ENCODE peak calls at places on chromosomes 5 and 9, in seven cellular contexts. D is HepG2, R is foreskin fibroblast, L is heart left ventricle, J is LNCaP clone FGC, E is right cardiac atrium, V is fibroblast of pulmonary artery. G is an unnamed sample.

GRCh38 chr9:113542741-113543140 is 79.2 kb downstream of the RGS3 start:
- DNase-seq in D (no peak), R (no peak), L (peak; percentile 32), J (no peak), E (no peak), V (no peak), G (no peak)

GRCh38 chr9:20906326-20906725 is 125.1 kb downstream of the HACD4 start:
- DNase-seq in D (no peak), R (peak; percentile 9), L (no peak), J (no peak), E (no peak), V (no peak), G (no peak)

GRCh38 chr9:22452415-22453010 is 5.9 kb downstream of the DMRTA1 start:
- DNase-seq in D (peak; percentile 17), R (peak; percentile 7), L (no peak), J (no peak), E (peak; percentile 54), V (peak; percentile 61), G (peak; percentile 42)

GRCh38 chr5:5270958-5271605 is 131.0 kb downstream of the ADAMTS16 start:
- DNase-seq in D (peak; percentile 6), R (peak; percentile 57), L (peak; percentile 36), J (no peak), E (peak; percentile 75), V (peak; percentile 78), G (peak; percentile 90)

GRCh38 chr5:37208883-37209808 is 40.0 kb downstream of the CPLANE1 start:
- DNase-seq in D (no peak), R (peak; percentile 15), L (peak; percentile 23), J (no peak), E (peak; percentile 67), V (peak; percentile 29), G (no peak)

GRCh38 chr9:6667633-6668280 is 22.2 kb upstream of the GLDC start:
- DNase-seq in D (no peak), R (peak; percentile 12), L (no peak), J (no peak), E (no peak), V (peak; percentile 50), G (peak; percentile 47)

GRCh38 chr9:967851-968641 is 8.4 kb upstream of the DMRT3 start:
- DNase-seq in D (no peak), R (no peak), L (no peak), J (no peak), E (no peak), V (no peak), G (no peak)

GRCh38 chr9:126517751-126518261 is 95.9 kb upstream of the LMX1B start:
- DNase-seq in D (no peak), R (no peak), L (no peak), J (no peak), E (no peak), V (no peak), G (no peak)

GRCh38 chr5:159448-160172 is 31.7 kb upstream of the LRRC14B start:
- DNase-seq in D (no peak), R (peak; percentile 41), L (peak; percentile 11), J (no peak), E (no peak), V (peak; percentile 24), G (no peak)

GRCh38 chr5:139711852-139712171 is 63.7 kb downstream of the CXXC5 start:
- DNase-seq in D (no peak), R (no peak), L (no peak), J (no peak), E (peak; percentile 78), V (no peak), G (no peak)
- H3K4me3 ChIP-seq in D (no peak overlapping the region), R (peak overlapping the region; percentile 49), L (peak overlapping the region; percentile 65), J (no peak overlapping the region), E (peak overlapping the region; percentile 46), V (no peak overlapping the region), G (no peak overlapping the region)

GRCh38 chr9:124594673-124595072 is 87.5 kb upstream of the NR5A1 start:
- DNase-seq in D (no peak), R (no peak), L (no peak), J (no peak), E (no peak), V (no peak), G (no peak)

GRCh38 chr9:124598048-124598447 is 90.8 kb upstream of the NR5A1 start:
- DNase-seq in D (no peak), R (no peak), L (no peak), J (no peak), E (no peak), V (no peak), G (no peak)

GRCh38 chr9:124594215-124594614 is 87.0 kb upstream of the NR5A1 start:
- DNase-seq in D (no peak), R (no peak), L (no peak), J (no peak), E (no peak), V (no peak), G (no peak)

GRCh38 chr9:124595743-124596142 is 88.5 kb upstream of the NR5A1 start:
- DNase-seq in D (peak; percentile 80), R (no peak), L (no peak), J (no peak), E (no peak), V (no peak), G (no peak)

GRCh38 chr9:124596172-124596839 is 89.1 kb upstream of the NR5A1 start:
- DNase-seq in D (no peak), R (no peak), L (no peak), J (no peak), E (no peak), V (no peak), G (no peak)
- H3K4me3 ChIP-seq in D (peak overlapping the region; percentile 48), R (no peak overlapping the region), L (no peak overlapping the region), J (no peak overlapping the region), E (no peak overlapping the region), V (no peak overlapping the region), G (no peak overlapping the region)

GRCh38 chr5:50745221-50745620 is 78.8 kb downstream of the PARP8 start:
- DNase-seq in D (no peak), R (no peak), L (no peak), J (no peak), E (no peak), V (no peak), G (no peak)
- H3K4me3 ChIP-seq in D (no peak overlapping the region), R (peak overlapping the region; percentile 48), L (peak overlapping the region; percentile 33), J (no peak overlapping the region), E (peak overlapping the region; percentile 57), V (no peak overlapping the region), G (no peak overlapping the region)

GRCh38 chr5:135276151-135276550 is 122.9 kb downstream of the MACROH2A1 start:
- DNase-seq in D (no peak), R (no peak), L (no peak), J (no peak), E (no peak), V (no peak), G (no peak)

DNA sequence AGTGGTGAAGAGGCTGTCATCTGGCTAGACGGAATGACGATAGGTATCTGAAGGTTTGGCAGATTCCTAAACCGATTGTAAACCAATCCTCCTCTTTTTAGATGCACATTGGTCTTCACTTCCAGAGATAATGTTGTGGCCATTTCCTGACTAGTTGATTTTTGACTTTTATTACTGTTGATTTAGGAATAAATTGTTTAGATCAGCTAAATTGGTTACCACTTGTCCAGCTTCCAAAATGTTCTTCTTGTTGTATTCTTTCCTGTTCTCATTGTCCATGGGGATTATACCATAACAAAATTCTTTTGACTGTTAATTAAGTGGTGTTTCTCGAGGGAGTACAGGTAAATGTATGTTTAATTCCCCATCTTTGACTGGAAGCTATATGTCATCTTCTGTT is 119.7 kb downstream of the MACROH2A1 start:
- DNase-seq in D (no peak), R (no peak), L (no peak), J (no peak), E (no peak), V (no peak), G (no peak)
- H3K4me3 ChIP-seq in D (no peak overlapping the region), R (no peak overlapping the region), L (no peak overlapping the region), J (no peak overlapping the region), E (no peak overlapping the region), V (no peak overlapping the region), G (no peak overlapping the region)

GRCh38 chr5:29550523-29550922 is 1643.0 kb upstream of the CDH6 start:
- DNase-seq in D (no peak), R (no peak), L (no peak), J (no peak), E (no peak), V (no peak), G (no peak)
- H3K4me3 ChIP-seq in D (no peak overlapping the region), R (no peak overlapping the region), L (no peak overlapping the region), J (no peak overlapping the region), E (no peak overlapping the region), V (no peak overlapping the region), G (no peak overlapping the region)

GRCh38 chr9:124859803-124860581 is 1.8 kb downstream of the RPL35 start:
- DNase-seq in D (no peak), R (no peak), L (no peak), J (no peak), E (no peak), V (no peak), G (no peak)
- H3K4me3 ChIP-seq in D (peak overlapping the region; percentile 97), R (peak overlapping the region; percentile 96), L (peak overlapping the region; percentile 75), J (peak overlapping the region; percentile 100), E (no peak overlapping the region), V (peak overlapping the region; percentile 85), G (peak overlapping the region; percentile 98)

G was measured in bronchial epithelial cell.